ENCODE peak calls at places on chromosomes 3 and 15, in eight cellular contexts. One of them, this sample, is unnamed.

GRCh38 chr3:30042274-30042859 is 564.0 kb upstream of the TGFBR2 start:
- DNase-seq in AG04450: peak
- DNase-seq in mesendoderm: peak
- DNase-seq in breast epithelium: peak
- DNase-seq in RWPE1: peak
- DNase-seq in OCI-LY7: peak
- DNase-seq in PC-9: peak
- DNase-seq in psoas muscle: peak
- DNase-seq in this sample: peak

GRCh38 chr3:99499235-99499798 is 139.1 kb upstream of the COL8A1 start:
- DNase-seq in AG04450: no peak
- DNase-seq in mesendoderm: peak
- DNase-seq in breast epithelium: no peak
- DNase-seq in RWPE1: peak
- DNase-seq in OCI-LY7: peak
- DNase-seq in PC-9: peak
- DNase-seq in psoas muscle: no peak
- DNase-seq in this sample: no peak

GRCh38 chr3:64157150-64158035 is 67.9 kb downstream of the PRICKLE2 start:
- DNase-seq in AG04450: no peak
- DNase-seq in mesendoderm: no peak
- DNase-seq in breast epithelium: peak
- DNase-seq in RWPE1: no peak
- DNase-seq in OCI-LY7: no peak
- DNase-seq in PC-9: peak
- DNase-seq in psoas muscle: no peak
- DNase-seq in this sample: no peak

GRCh38 chr3:192063570-192063969 is 602.6 kb downstream of the PYDC2 start:
- DNase-seq in AG04450: no peak
- DNase-seq in mesendoderm: peak
- DNase-seq in breast epithelium: no peak
- DNase-seq in RWPE1: no peak
- DNase-seq in OCI-LY7: peak
- DNase-seq in PC-9: peak
- DNase-seq in psoas muscle: peak
- DNase-seq in this sample: no peak

GRCh38 chr3:148631124-148631903 is 66.4 kb upstream of the AGTR1 start:
- DNase-seq in AG04450: no peak
- DNase-seq in mesendoderm: peak
- DNase-seq in breast epithelium: no peak
- DNase-seq in RWPE1: no peak
- DNase-seq in OCI-LY7: no peak
- DNase-seq in PC-9: no peak
- DNase-seq in psoas muscle: no peak
- DNase-seq in this sample: no peak

GRCh38 chr3:40170395-40170794 is 139.1 kb upstream of the EIF1B start:
- DNase-seq in AG04450: no peak
- DNase-seq in mesendoderm: peak
- DNase-seq in breast epithelium: no peak
- DNase-seq in RWPE1: no peak
- DNase-seq in OCI-LY7: no peak
- DNase-seq in PC-9: no peak
- DNase-seq in psoas muscle: no peak
- DNase-seq in this sample: no peak

GRCh38 chr3:146800484-146800883 is 195.3 kb upstream of the PLSCR5 start:
- DNase-seq in AG04450: no peak
- DNase-seq in mesendoderm: no peak
- DNase-seq in breast epithelium: no peak
- DNase-seq in RWPE1: no peak
- DNase-seq in OCI-LY7: no peak
- DNase-seq in PC-9: no peak
- DNase-seq in psoas muscle: no peak
- DNase-seq in this sample: no peak

GRCh38 chr3:194730369-194730768 is 44.7 kb downstream of the FAM43A start:
- DNase-seq in AG04450: no peak
- DNase-seq in mesendoderm: peak
- DNase-seq in breast epithelium: no peak
- DNase-seq in RWPE1: peak
- DNase-seq in OCI-LY7: peak
- DNase-seq in PC-9: peak
- DNase-seq in psoas muscle: no peak
- DNase-seq in this sample: no peak

GRCh38 chr3:37946531-37946889 is 44.1 kb upstream of the VILL start:
- DNase-seq in AG04450: no peak
- DNase-seq in mesendoderm: no peak
- DNase-seq in breast epithelium: no peak
- DNase-seq in RWPE1: no peak
- DNase-seq in OCI-LY7: no peak
- DNase-seq in PC-9: no peak
- DNase-seq in psoas muscle: no peak
- DNase-seq in this sample: no peak

GRCh38 chr3:13479332-13479581 is 849 bp upstream of the HDAC11 start:
- DNase-seq in AG04450: no peak
- DNase-seq in mesendoderm: no peak
- DNase-seq in breast epithelium: no peak
- DNase-seq in RWPE1: peak
- DNase-seq in OCI-LY7: no peak
- DNase-seq in PC-9: peak
- DNase-seq in psoas muscle: peak
- DNase-seq in this sample: peak

GRCh38 chr3:13420051-13420816 is at the start of gene NUP210:
- DNase-seq in AG04450: no peak
- DNase-seq in mesendoderm: peak
- DNase-seq in breast epithelium: no peak
- DNase-seq in RWPE1: no peak
- DNase-seq in OCI-LY7: peak
- DNase-seq in PC-9: peak
- DNase-seq in psoas muscle: peak
- DNase-seq in this sample: no peak

GRCh38 chr15:67082007-67082536 is 16.7 kb downstream of the SMAD3 start:
- DNase-seq in AG04450: no peak
- DNase-seq in mesendoderm: peak
- DNase-seq in breast epithelium: no peak
- DNase-seq in RWPE1: no peak
- DNase-seq in OCI-LY7: peak
- DNase-seq in PC-9: no peak
- DNase-seq in psoas muscle: no peak
- DNase-seq in this sample: no peak

GRCh38 chr3:17935217-17935616 is 192.8 kb upstream of the TBC1D5 start:
- DNase-seq in AG04450: no peak
- DNase-seq in mesendoderm: no peak
- DNase-seq in breast epithelium: no peak
- DNase-seq in RWPE1: no peak
- DNase-seq in OCI-LY7: no peak
- DNase-seq in PC-9: no peak
- DNase-seq in psoas muscle: no peak
- DNase-seq in this sample: no peak

GRCh38 chr3:3127432-3128010 is 781 bp downstream of the TRNT1 start:
- DNase-seq in AG04450: no peak
- DNase-seq in mesendoderm: peak
- DNase-seq in breast epithelium: no peak
- DNase-seq in RWPE1: no peak
- DNase-seq in OCI-LY7: peak
- DNase-seq in PC-9: peak
- DNase-seq in psoas muscle: no peak
- DNase-seq in this sample: no peak

GRCh38 chr15:67033521-67033920 is 31.9 kb upstream of the SMAD3 start:
- DNase-seq in AG04450: no peak
- DNase-seq in mesendoderm: no peak
- DNase-seq in breast epithelium: no peak
- DNase-seq in RWPE1: no peak
- DNase-seq in OCI-LY7: no peak
- DNase-seq in PC-9: no peak
- DNase-seq in psoas muscle: no peak
- DNase-seq in this sample: no peak

GRCh38 chr3:131353016-131353877 is 28.3 kb upstream of the NUDT16 start:
- DNase-seq in AG04450: no peak
- DNase-seq in mesendoderm: no peak
- DNase-seq in breast epithelium: no peak
- DNase-seq in RWPE1: no peak
- DNase-seq in OCI-LY7: peak
- DNase-seq in PC-9: no peak
- DNase-seq in psoas muscle: no peak
- DNase-seq in this sample: no peak

GRCh38 chr3:156135921-156136655 is 15.7 kb downstream of the KCNAB1 start:
- DNase-seq in AG04450: no peak
- DNase-seq in mesendoderm: peak
- DNase-seq in breast epithelium: no peak
- DNase-seq in RWPE1: no peak
- DNase-seq in OCI-LY7: no peak
- DNase-seq in PC-9: no peak
- DNase-seq in psoas muscle: no peak
- DNase-seq in this sample: no peak

GRCh38 chr3:134428396-134428795 is 54.1 kb upstream of the AMOTL2 start:
- DNase-seq in AG04450: no peak
- DNase-seq in mesendoderm: no peak
- DNase-seq in breast epithelium: no peak
- DNase-seq in RWPE1: no peak
- DNase-seq in OCI-LY7: no peak
- DNase-seq in PC-9: no peak
- DNase-seq in psoas muscle: no peak
- DNase-seq in this sample: no peak

GRCh38 chr15:92059036-92059970 is 205.8 kb downstream of the SLCO3A1 start:
- DNase-seq in AG04450: no peak
- DNase-seq in mesendoderm: no peak
- DNase-seq in breast epithelium: no peak
- DNase-seq in RWPE1: peak
- DNase-seq in OCI-LY7: no peak
- DNase-seq in PC-9: no peak
- DNase-seq in psoas muscle: no peak
- DNase-seq in this sample: no peak

GRCh38 chr3:186214670-186215069 is 105.8 kb upstream of the ETV5 start:
- DNase-seq in AG04450: no peak
- DNase-seq in mesendoderm: no peak
- DNase-seq in breast epithelium: peak
- DNase-seq in RWPE1: no peak
- DNase-seq in OCI-LY7: no peak
- DNase-seq in PC-9: no peak
- DNase-seq in psoas muscle: no peak
- DNase-seq in this sample: no peak

GRCh38 chr15:53910852-53911251 is 67.4 kb upstream of the UNC13C start:
- DNase-seq in AG04450: no peak
- DNase-seq in mesendoderm: no peak
- DNase-seq in breast epithelium: no peak
- DNase-seq in RWPE1: no peak
- DNase-seq in OCI-LY7: no peak
- DNase-seq in PC-9: peak
- DNase-seq in psoas muscle: no peak
- DNase-seq in this sample: no peak

GRCh38 chr3:106371605-106372292 is 502.9 kb upstream of the CBLB start:
- DNase-seq in AG04450: no peak
- DNase-seq in mesendoderm: no peak
- DNase-seq in breast epithelium: no peak
- DNase-seq in RWPE1: no peak
- DNase-seq in OCI-LY7: no peak
- DNase-seq in PC-9: no peak
- DNase-seq in psoas muscle: no peak
- DNase-seq in this sample: no peak

GRCh38 chr15:43230640-43231115 is 9.9 kb upstream of the EPB42 start:
- DNase-seq in AG04450: no peak
- DNase-seq in mesendoderm: peak
- DNase-seq in breast epithelium: no peak
- DNase-seq in RWPE1: no peak
- DNase-seq in OCI-LY7: no peak
- DNase-seq in PC-9: peak
- DNase-seq in psoas muscle: peak
- DNase-seq in this sample: no peak

GRCh38 chr3:40645883-40646282 is 121.1 kb downstream of the ZNF621 start:
- DNase-seq in AG04450: no peak
- DNase-seq in mesendoderm: no peak
- DNase-seq in breast epithelium: no peak
- DNase-seq in RWPE1: no peak
- DNase-seq in OCI-LY7: no peak
- DNase-seq in PC-9: no peak
- DNase-seq in psoas muscle: no peak
- DNase-seq in this sample: no peak

GRCh38 chr15:90190606-90191343 is 10.4 kb upstream of the SEMA4B start:
- DNase-seq in AG04450: no peak
- DNase-seq in mesendoderm: no peak
- DNase-seq in breast epithelium: peak
- DNase-seq in RWPE1: peak
- DNase-seq in OCI-LY7: peak
- DNase-seq in PC-9: peak
- DNase-seq in psoas muscle: no peak
- DNase-seq in this sample: no peak

GRCh38 chr3:58062469-58062868 is 54.2 kb downstream of the FLNB start:
- DNase-seq in AG04450: no peak
- DNase-seq in mesendoderm: no peak
- DNase-seq in breast epithelium: no peak
- DNase-seq in RWPE1: no peak
- DNase-seq in OCI-LY7: no peak
- DNase-seq in PC-9: no peak
- DNase-seq in psoas muscle: no peak
- DNase-seq in this sample: no peak

GRCh38 chr3:196684548-196685407 is 27.3 kb downstream of the CEP19 start:
- DNase-seq in AG04450: peak
- DNase-seq in mesendoderm: peak
- DNase-seq in breast epithelium: peak
- DNase-seq in RWPE1: peak
- DNase-seq in OCI-LY7: peak
- DNase-seq in PC-9: peak
- DNase-seq in psoas muscle: peak
- DNase-seq in this sample: peak

GRCh38 chr15:74917676-74918075 is 11.0 kb upstream of the FAM219B start:
- DNase-seq in AG04450: no peak
- DNase-seq in mesendoderm: no peak
- DNase-seq in breast epithelium: no peak
- DNase-seq in RWPE1: no peak
- DNase-seq in OCI-LY7: no peak
- DNase-seq in PC-9: no peak
- DNase-seq in psoas muscle: no peak
- DNase-seq in this sample: no peak
- H3K27ac ChIP-seq in AG04450: no peak
- H3K27ac ChIP-seq in mesendoderm: no peak
- H3K27ac ChIP-seq in breast epithelium: no peak
- H3K27ac ChIP-seq in RWPE1: no peak
- H3K27ac ChIP-seq in OCI-LY7: no peak
- H3K27ac ChIP-seq in PC-9: no peak
- H3K27ac ChIP-seq in psoas muscle: no peak
- H3K27ac ChIP-seq in this sample: no peak

GRCh38 chr3:172140499-172141391 is 101.4 kb downstream of the FNDC3B start:
- DNase-seq in AG04450: peak
- DNase-seq in mesendoderm: peak
- DNase-seq in breast epithelium: peak
- DNase-seq in RWPE1: peak
- DNase-seq in OCI-LY7: no peak
- DNase-seq in PC-9: peak
- DNase-seq in psoas muscle: no peak
- DNase-seq in this sample: no peak
- H3K27ac ChIP-seq in AG04450: peak
- H3K27ac ChIP-seq in mesendoderm: peak
- H3K27ac ChIP-seq in breast epithelium: peak
- H3K27ac ChIP-seq in RWPE1: peak
- H3K27ac ChIP-seq in OCI-LY7: no peak
- H3K27ac ChIP-seq in PC-9: peak
- H3K27ac ChIP-seq in psoas muscle: peak
- H3K27ac ChIP-seq in this sample: no peak

GRCh38 chr15:47717036-47717611 is at the start of gene SEMA6D:
- DNase-seq in AG04450: peak
- DNase-seq in mesendoderm: peak
- DNase-seq in breast epithelium: peak
- DNase-seq in RWPE1: peak
- DNase-seq in OCI-LY7: no peak
- DNase-seq in PC-9: no peak
- DNase-seq in psoas muscle: peak
- DNase-seq in this sample: peak
- H3K27ac ChIP-seq in AG04450: peak
- H3K27ac ChIP-seq in mesendoderm: peak
- H3K27ac ChIP-seq in breast epithelium: peak
- H3K27ac ChIP-seq in RWPE1: peak
- H3K27ac ChIP-seq in OCI-LY7: no peak
- H3K27ac ChIP-seq in PC-9: no peak
- H3K27ac ChIP-seq in psoas muscle: peak
- H3K27ac ChIP-seq in this sample: peak

GRCh38 chr3:69353492-69353891 is 32.4 kb downstream of the FRMD4B start:
- DNase-seq in AG04450: no peak
- DNase-seq in mesendoderm: no peak
- DNase-seq in breast epithelium: no peak
- DNase-seq in RWPE1: no peak
- DNase-seq in OCI-LY7: no peak
- DNase-seq in PC-9: no peak
- DNase-seq in psoas muscle: no peak
- DNase-seq in this sample: no peak
- H3K27ac ChIP-seq in AG04450: no peak
- H3K27ac ChIP-seq in mesendoderm: no peak
- H3K27ac ChIP-seq in breast epithelium: peak
- H3K27ac ChIP-seq in RWPE1: no peak
- H3K27ac ChIP-seq in OCI-LY7: no peak
- H3K27ac ChIP-seq in PC-9: no peak
- H3K27ac ChIP-seq in psoas muscle: no peak
- H3K27ac ChIP-seq in this sample: peak